ENCODE peak calls at places on chromosomes 2 and 18, in ten cellular contexts. B is T-helper 9 cell; G is tibial artery; D is stimulated activated CD8-positive, alpha-beta memory T cell treated with anti-CD3 and anti-CD28 coated beads, Interleukin-4, amount 100 ng/mL, for 1 hour; W is AG08395; T is NCI-H2171; L is kidney epithelial cell; S is T-helper 1 cell; U is hippocampal formation; M is keratinocyte. H is an unnamed sample.

GRCh38 chr18:61398961-61399632 is 65.9 kb downstream of the CDH20 start:
- DNase-seq in B (no peak), L (no peak), U (no peak), T (no peak), G (no peak), M (no peak), S (no peak), W (peak), D (no peak), H (no peak)

GRCh38 chr2:232338759-232339106 is 39.8 kb upstream of the ALPP start:
- DNase-seq in T (no peak), L (no peak), G (no peak), B (no peak), U (no peak), W (no peak), D (no peak), M (no peak), S (no peak), H (no peak)

GRCh38 chr2:241309684-241310117 is 5.8 kb downstream of the HDLBP start:
- DNase-seq in M (no peak), B (peak), G (no peak), L (no peak), T (no peak), W (peak), S (peak), U (no peak), D (peak), H (no peak)

GRCh38 chr2:26251893-26252292 is 7.2 kb downstream of the HADHB start:
- DNase-seq in M (no peak), G (no peak), S (no peak), U (peak), D (no peak), W (no peak), L (no peak), T (peak), B (no peak), H (no peak)

GRCh38 chr2:241885701-241886643 is 16.4 kb downstream of the RTP5 start:
- DNase-seq in G (no peak), U (no peak), M (no peak), B (no peak), T (no peak), S (no peak), W (no peak), L (no peak), D (no peak), H (no peak)

GRCh38 chr2:25098056-25098455 is 56.2 kb downstream of the EFR3B start:
- DNase-seq in S (no peak), D (no peak), B (no peak), L (no peak), G (no peak), W (no peak), T (no peak), M (no peak), U (peak), H (no peak)

GRCh38 chr18:2325308-2325849 is 245.9 kb downstream of the METTL4 start:
- DNase-seq in D (no peak), G (no peak), B (no peak), M (no peak), L (no peak), U (no peak), S (no peak), T (no peak), W (no peak), H (no peak)

GRCh38 chr2:11279398-11279797 is 65.0 kb downstream of the ROCK2 start:
- DNase-seq in U (no peak), D (no peak), W (no peak), T (no peak), S (no peak), G (no peak), B (no peak), M (no peak), L (no peak), H (no peak)

GRCh38 chr2:220509921-220510320 is 882.5 kb downstream of the SLC4A3 start:
- DNase-seq in G (no peak), W (no peak), M (no peak), D (no peak), T (no peak), S (no peak), B (no peak), L (no peak), U (no peak), H (no peak)

GRCh38 chr2:174957049-174957448 is 48.1 kb downstream of the CHN1 start:
- DNase-seq in D (no peak), W (no peak), L (no peak), T (no peak), S (no peak), U (no peak), B (no peak), G (no peak), M (no peak), H (no peak)

GRCh38 chr18:75247601-75248421 is 37.2 kb downstream of the TSHZ1 start:
- DNase-seq in G (no peak), B (no peak), W (peak), U (peak), T (no peak), L (no peak), D (no peak), M (no peak), S (no peak), H (no peak)

GRCh38 chr2:237296756-237297155 is 117.2 kb downstream of the COL6A3 start:
- DNase-seq in T (no peak), G (no peak), D (no peak), W (no peak), M (no peak), L (no peak), B (no peak), U (no peak), S (no peak), H (no peak)

GRCh38 chr18:2978626-2979025 is 34.3 kb downstream of the LPIN2 start:
- DNase-seq in W (peak), M (no peak), D (no peak), L (no peak), G (peak), T (no peak), U (no peak), S (no peak), B (no peak), H (no peak)

GRCh38 chr2:113762377-113763118 is 6.1 kb upstream of the SLC35F5 start:
- DNase-seq in D (no peak), S (no peak), W (peak), L (no peak), T (no peak), G (no peak), M (no peak), B (no peak), U (no peak), H (no peak)

GRCh38 chr2:12675352-12675795 is 41.4 kb upstream of the TRIB2 start:
- DNase-seq in W (no peak), U (no peak), G (no peak), B (no peak), M (no peak), L (no peak), D (no peak), S (no peak), T (no peak), H (no peak)